ENCODE peak calls at places on chromosomes 1 and 21, in seven cellular contexts. T is heart left ventricle, E is fibroblast of lung, Q is GM12878, D is left lung, A is stomach, G is GM23338. R is an unnamed sample.

GRCh38 chr1:88612299-88612698 is 71.8 kb upstream of the PKN2 start:
- DNase-seq in A (no peak), T (no peak), Q (no peak), E (no peak), G (peak; percentile 18), D (no peak), R (no peak)

GRCh38 chr1:31559715-31560114 is 16.6 kb upstream of the TINAGL1 start:
- DNase-seq in E (no peak), A (no peak), T (no peak), D (no peak), Q (no peak), G (no peak), R (no peak)

GRCh38 chr1:51301152-51301843 is 29.1 kb downstream of the TTC39A start:
- DNase-seq in Q (peak; percentile 39), E (no peak), G (no peak), A (no peak), D (no peak), T (no peak), R (no peak)

GRCh38 chr1:234186037-234186688 is 187.1 kb upstream of the COA6 start:
- DNase-seq in E (peak; percentile 17), T (no peak), G (no peak), D (no peak), A (no peak), Q (no peak), R (peak; percentile 93)

GRCh38 chr1:183310753-183311465 is 107.3 kb downstream of the NMNAT2 start:
- DNase-seq in A (no peak), G (no peak), E (no peak), Q (no peak), D (no peak), T (no peak), R (no peak)

GRCh38 chr1:117695796-117696505 is 90.1 kb downstream of the TENT5C start:
- DNase-seq in A (no peak), D (no peak), Q (no peak), E (peak; percentile 74), G (peak; percentile 30), T (no peak), R (no peak)

GRCh38 chr1:57157818-57158606 is 192.2 kb upstream of the C8B start:
- DNase-seq in T (no peak), A (no peak), G (peak; percentile 37), Q (no peak), D (no peak), E (no peak), R (no peak)

GRCh38 chr1:119318466-119319309 is 49.9 kb upstream of the HAO2 start:
- DNase-seq in E (no peak), A (no peak), Q (peak; percentile 82), D (no peak), T (no peak), G (no peak), R (no peak)

GRCh38 chr1:177328251-177328650 is 157.5 kb downstream of the BRINP2 start:
- DNase-seq in G (no peak), D (no peak), T (no peak), E (no peak), Q (no peak), A (no peak), R (no peak)

GRCh38 chr1:31843506-31843905 is 27.7 kb upstream of the SPOCD1 start:
- DNase-seq in Q (no peak), T (no peak), D (no peak), E (peak; percentile 73), G (peak; percentile 19), A (no peak), R (peak; percentile 39)

GRCh38 chr1:36436820-36437219 is 13.4 kb downstream of the OSCP1 start:
- DNase-seq in G (no peak), Q (no peak), A (no peak), D (no peak), E (no peak), T (no peak), R (peak; percentile 67)

GRCh38 chr1:204573563-204573925 is 57.3 kb downstream of the MDM4 start:
- DNase-seq in T (no peak), A (no peak), G (no peak), D (no peak), E (no peak), Q (no peak), R (peak; percentile 72)

GRCh38 chr1:43438006-43438405 is 15.7 kb downstream of the HYI start:
- DNase-seq in T (no peak), G (no peak), A (peak; percentile 17), Q (no peak), D (no peak), E (no peak), R (no peak)
- TF ChIP-seq CTCF in T (no peak), G (no peak), A (no peak), Q (no peak), D (no peak), E (no peak), R (no peak)

GRCh38 chr1:56000424-56000823 is 578.9 kb downstream of the PLPP3 start:
- DNase-seq in E (no peak), Q (no peak), G (no peak), D (no peak), A (no peak), T (no peak), R (no peak)

GRCh38 chr1:55997550-55997949 is 581.8 kb downstream of the PLPP3 start:
- DNase-seq in A (no peak), G (no peak), D (no peak), E (peak; percentile 95), Q (no peak), T (no peak), R (no peak)

DNA sequence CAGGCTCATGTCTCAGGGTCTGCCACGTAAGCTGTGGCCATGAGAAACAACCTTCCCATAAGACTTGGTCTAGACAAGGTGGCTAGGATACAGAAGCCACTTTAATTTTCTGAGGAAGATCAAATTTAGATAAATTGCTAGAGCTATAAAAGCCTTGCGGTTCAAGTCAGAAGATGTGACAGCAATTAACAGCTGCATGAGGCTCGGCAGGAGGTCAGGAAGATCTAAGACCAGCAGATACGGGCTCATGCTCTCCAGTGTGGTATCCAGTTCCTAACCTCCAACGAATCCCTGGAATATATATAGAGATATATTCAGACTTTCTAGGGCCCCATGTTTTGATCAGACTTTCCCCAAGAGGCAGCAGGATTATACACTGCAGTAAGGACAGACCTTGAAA is 577.1 kb downstream of the PLPP3 start:
- DNase-seq in T (no peak), D (no peak), Q (no peak), G (no peak), E (no peak), A (no peak), R (no peak)
- H3K27ac ChIP-seq in T (no peak overlapping the region), D (no peak overlapping the region), Q (no peak overlapping the region), G (no peak overlapping the region), E (no peak overlapping the region), A (no peak overlapping the region), R (no peak overlapping the region)

DNA sequence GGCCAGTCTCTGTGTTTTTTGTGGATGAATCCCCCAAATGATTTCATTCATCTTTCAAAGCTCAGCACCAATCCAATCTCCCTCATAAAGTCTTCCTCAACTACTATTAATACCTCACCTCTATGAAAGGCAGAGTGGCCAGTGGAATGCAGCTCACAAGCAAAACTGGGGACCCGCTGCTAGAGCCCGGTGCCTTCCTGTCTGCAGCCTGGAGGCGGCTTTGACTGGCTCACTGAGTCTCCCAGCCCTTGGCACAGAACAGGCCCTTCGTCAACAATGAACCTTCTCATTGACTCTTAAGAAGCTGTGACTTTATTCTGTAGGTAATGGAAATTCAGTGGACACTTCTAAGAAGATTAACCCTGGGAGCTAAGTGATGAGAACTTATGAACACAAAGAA is 86.8 kb upstream of the RAB4A start:
- DNase-seq in E (no peak), D (no peak), A (peak; percentile 57), Q (no peak), G (no peak), T (no peak), R (no peak)
- TF ChIP-seq CTCF in E (no peak), D (no peak), A (no peak), Q (no peak), G (no peak), T (no peak), R (no peak)

DNA sequence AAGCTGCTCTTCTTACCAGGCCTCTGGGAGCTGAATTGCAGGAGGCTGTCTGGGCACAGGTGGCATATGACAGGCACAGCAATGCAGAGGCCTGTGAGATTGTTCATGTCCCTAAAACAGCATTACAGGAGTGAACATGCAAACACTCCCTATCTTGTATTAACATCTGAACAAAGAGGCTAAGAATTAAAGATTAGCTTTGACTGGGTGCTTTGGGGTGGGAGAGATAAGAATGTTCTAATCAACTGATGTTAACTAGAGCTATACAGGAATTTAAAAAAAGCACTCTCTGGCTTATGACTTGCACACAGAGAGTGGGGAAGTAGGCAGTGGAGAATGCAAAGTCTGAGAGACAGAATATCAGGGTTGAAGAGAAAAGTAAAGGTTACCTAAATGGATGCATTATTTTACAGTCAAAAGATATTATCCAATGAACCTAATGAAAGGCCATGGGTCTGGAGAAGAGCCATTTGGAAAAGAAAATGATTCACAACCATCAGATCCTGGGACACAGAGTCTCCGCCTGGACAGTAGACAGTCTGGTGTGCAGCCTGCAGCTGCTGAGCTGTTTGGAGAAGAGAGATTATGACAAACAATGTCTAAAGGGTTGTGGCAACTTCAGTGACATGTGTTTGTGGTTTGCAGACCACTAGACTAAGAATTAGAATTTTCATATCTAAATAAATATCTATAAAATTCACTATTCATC is 20.2 kb downstream of the DPT start:
- DNase-seq in D (no peak), G (no peak), T (peak; percentile 59), A (no peak), Q (no peak), E (no peak), R (no peak)
- H3K27ac ChIP-seq in D (no peak overlapping the region), G (no peak overlapping the region), T (peak overlapping the region; percentile 69), A (no peak overlapping the region), Q (no peak overlapping the region), E (no peak overlapping the region), R (peak overlapping the region; percentile 54)

GRCh38 chr21:43632373-43632905 is 26.8 kb downstream of the HSF2BP start:
- DNase-seq in D (no peak), T (no peak), Q (no peak), G (no peak), E (no peak), A (no peak), R (no peak)

GRCh38 chr21:43639470-43640178 is 19.7 kb downstream of the HSF2BP start:
- DNase-seq in G (no peak), Q (no peak), E (peak; percentile 95), T (no peak), D (no peak), A (no peak), R (peak; percentile 60)

GRCh38 chr21:43637530-43637929 is 21.8 kb downstream of the HSF2BP start:
- DNase-seq in T (no peak), Q (no peak), D (no peak), G (no peak), A (no peak), E (no peak), R (no peak)

GRCh38 chr21:43631411-43632107 is 27.7 kb downstream of the HSF2BP start:
- DNase-seq in D (no peak), E (no peak), A (no peak), Q (no peak), T (no peak), G (no peak), R (no peak)

DNA sequence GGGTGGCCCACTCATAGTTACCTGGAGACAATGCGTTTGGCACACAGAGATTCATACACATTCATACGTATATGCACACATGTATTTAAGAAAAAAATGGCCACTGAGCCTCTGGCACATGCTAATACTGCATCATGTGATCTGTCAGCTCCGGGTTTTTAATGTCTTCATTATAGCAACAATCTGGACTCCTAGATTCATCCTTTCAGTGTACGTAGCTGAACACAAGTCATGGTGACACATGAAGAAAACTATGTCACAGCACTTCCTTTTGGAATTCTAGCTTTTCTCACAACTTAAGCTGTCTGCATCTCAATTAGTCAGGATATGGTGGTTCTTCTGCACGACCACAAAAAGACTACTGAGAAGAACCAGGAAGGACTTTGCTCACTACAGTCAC is 24.7 kb downstream of the HSF2BP start:
- DNase-seq in D (no peak), T (no peak), Q (no peak), A (no peak), G (no peak), E (no peak), R (no peak)
- TF ChIP-seq CTCF in D (no peak), T (no peak), Q (no peak), A (no peak), G (no peak), E (no peak), R (no peak)

R was measured in RWPE1.